ENCODE peak calls at places on chromosomes 16 and 17, in five cellular contexts. F is fibroblast of mammary gland, U is epithelial cell of esophagus, X is OCI-LY7, A is left lung. C is an unnamed sample.

GRCh38 chr17:6479626-6480324 is 35.5 kb downstream of the PIMREG start:
- DNase-seq in X (no peak), A (peak), F (no peak), U (no peak), C (peak)

GRCh38 chr16:80819988-80820387 is 15.6 kb upstream of the CDYL2 start:
- DNase-seq in F (no peak), X (no peak), A (no peak), U (no peak), C (no peak)

GRCh38 chr17:74713199-74713755 is 554 bp upstream of the CD300LF start:
- DNase-seq in X (no peak), F (no peak), A (no peak), U (no peak), C (no peak)

GRCh38 chr16:79677799-79678525 is 77.4 kb upstream of the MAF start:
- DNase-seq in A (no peak), U (peak), X (no peak), F (no peak), C (no peak)

GRCh38 chr17:4557626-4558310 is 2.6 kb upstream of the MYBBP1A start:
- DNase-seq in X (no peak), F (no peak), A (no peak), U (no peak), C (no peak)

GRCh38 chr16:30063893-30064745 is 1.4 kb upstream of the ALDOA start:
- DNase-seq in X (peak), F (peak), U (peak), A (peak), C (peak)

GRCh38 chr17:29593546-29594440 is 861 bp downstream of the ANKRD13B start:
- DNase-seq in X (peak), A (no peak), U (peak), F (no peak), C (peak)

GRCh38 chr17:28407130-28407973 is 1.3 kb upstream of the SLC46A1 start:
- DNase-seq in X (no peak), A (no peak), F (no peak), U (peak), C (no peak)

GRCh38 chr17:17749025-17749772 is 67.9 kb downstream of the RAI1 start:
- DNase-seq in U (no peak), F (no peak), X (peak), A (no peak), C (no peak)

GRCh38 chr17:81680150-81680549 is 3.4 kb downstream of the ARL16 start:
- DNase-seq in F (no peak), X (no peak), A (no peak), U (no peak), C (no peak)

DNA sequence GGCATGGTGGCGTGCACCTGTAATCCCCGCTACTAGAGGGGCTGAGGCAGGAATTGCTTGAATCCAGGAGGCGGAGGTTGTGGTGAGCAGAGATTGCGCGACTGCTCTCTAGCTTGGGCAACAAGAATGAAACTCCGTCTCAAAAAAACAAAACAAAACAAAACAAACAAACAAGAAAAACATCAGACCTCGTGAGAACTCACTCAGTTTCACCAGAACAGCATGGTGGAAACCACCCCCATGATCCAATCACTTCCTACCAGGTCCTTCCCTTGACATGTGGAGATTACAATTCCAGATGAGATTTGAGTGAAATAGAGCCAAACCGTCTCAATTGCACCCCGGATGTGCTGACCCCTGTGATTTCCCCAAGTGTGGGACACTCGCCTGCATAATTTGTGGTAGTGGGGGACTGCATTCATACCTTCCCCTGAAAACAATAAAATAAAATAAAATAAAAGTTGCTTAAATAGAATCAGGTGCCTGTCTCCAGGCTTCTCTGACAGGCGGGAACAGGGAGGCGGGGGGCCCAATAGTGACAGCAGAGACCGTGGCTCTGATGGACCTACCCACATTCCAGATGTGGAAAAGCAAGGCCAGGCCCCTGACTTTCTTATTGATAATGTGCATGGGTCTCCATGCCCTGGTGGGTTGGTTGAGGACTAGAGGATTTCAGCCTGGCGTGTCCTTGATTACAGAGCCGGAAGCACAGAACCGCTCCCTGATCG is 13.1 kb downstream of the ZSCAN10 start:
- DNase-seq in A (no peak), F (no peak), U (no peak), X (no peak), C (no peak)
- H3K4me3 ChIP-seq in A (peak), F (no peak), U (no peak), X (no peak), C (no peak)

GRCh38 chr17:50026901-50027638 is 28.8 kb upstream of the ITGA3 start:
- DNase-seq in U (peak), X (peak), A (peak), F (peak), C (peak)
- H3K4me3 ChIP-seq in U (peak), X (no peak), A (peak), F (peak), C (peak)

DNA sequence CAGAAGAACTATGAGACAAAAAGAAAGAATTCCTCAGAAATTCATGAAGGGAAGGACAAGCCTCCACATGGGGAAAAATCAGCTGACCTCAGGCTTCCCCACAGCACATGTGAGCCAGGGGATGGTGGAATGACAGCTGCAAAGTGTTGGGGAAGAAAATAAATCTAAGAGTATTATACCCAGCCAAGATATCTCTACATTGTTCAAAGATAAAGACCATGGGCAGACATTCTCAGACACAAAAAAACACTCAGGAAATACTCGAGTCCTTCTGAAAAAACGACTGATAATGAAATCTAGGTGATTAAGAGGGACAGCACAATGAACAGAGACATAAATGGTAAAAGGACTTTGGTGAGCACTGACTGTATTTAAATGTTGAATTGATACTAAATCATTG is 3.9 kb downstream of the RAB40B start:
- DNase-seq in F (no peak), X (no peak), A (no peak), U (no peak), C (no peak)
- H3K4me3 ChIP-seq in F (no peak), X (no peak), A (no peak), U (no peak), C (no peak)

DNA sequence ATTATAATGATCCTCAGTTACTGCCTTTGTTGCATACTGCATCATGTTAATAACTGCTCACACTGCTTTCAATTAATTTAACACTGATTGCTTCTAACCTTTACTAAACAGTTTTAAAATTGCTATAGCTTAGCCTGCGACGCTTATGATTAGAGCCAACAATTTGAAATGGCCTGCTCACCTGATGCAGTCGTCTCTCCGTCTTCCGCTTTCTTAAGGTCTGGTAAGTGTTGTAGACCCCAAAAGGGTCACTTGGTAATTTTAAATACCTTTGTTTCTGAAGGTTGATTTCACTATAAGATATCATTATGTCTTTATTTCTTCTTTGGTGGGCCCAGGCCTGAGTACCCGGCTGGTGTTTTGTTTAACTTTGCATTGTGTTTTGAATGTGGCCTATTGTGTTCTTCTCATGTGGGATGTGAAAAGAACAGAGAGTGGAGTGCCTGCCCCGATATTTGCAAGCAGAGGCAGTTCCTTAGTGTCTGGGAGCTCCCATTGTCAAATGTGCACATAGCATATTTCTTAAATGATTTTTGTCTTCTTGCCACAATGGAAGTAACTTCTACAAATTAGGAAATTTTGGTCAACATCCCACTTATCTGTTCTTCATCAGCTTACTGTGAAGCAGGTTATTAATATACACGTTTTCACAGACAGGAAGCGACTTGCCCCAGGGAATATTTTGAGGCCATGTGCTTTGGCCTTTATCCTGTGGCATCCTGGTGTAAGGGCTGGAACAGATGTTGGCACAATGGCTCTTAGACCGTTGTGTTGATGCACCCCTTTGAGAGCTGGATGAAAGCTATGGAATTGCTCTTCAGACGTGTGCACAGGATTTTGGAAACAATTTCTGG is 2.9 kb downstream of the PHKB start:
- DNase-seq in X (peak), U (no peak), A (no peak), F (no peak), C (no peak)
- H3K4me3 ChIP-seq in X (peak), U (no peak), A (no peak), F (no peak), C (no peak)

GRCh38 chr16:72956124-72957064 is 91.5 kb downstream of the ZFHX3 start:
- DNase-seq in A (no peak), F (no peak), X (no peak), U (no peak), C (no peak)
- H3K4me3 ChIP-seq in A (no peak), F (no peak), X (no peak), U (no peak), C (no peak)

DNA sequence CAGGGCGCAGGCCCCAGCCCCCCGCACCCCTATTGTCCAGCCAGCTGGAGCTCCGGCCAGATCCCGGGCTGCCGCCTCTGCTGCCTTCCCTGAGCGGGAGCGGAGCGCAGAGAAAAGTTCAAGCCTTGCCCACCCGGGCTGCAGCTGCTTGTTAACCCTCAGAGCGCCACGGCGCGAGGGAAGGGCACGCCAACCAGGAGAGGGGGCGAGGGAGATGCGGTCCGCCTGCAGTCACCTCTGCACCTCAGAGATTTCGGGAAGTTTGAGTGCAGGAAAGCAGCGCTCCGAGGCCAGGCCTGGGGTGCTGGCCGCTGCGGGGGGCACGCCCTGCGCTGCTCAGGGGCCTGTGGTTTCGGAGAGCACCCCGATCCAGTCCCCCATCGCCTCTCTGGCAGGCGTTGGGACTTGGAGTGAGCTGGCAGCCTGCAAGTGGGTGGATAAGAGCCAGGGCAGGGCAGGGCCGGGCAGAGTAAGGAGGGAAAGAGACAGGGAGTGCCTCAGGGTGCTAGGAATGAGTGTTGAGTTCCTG is 1.1 kb downstream of the CDH13 start:
- DNase-seq in A (peak), F (no peak), X (no peak), U (peak), C (no peak)
- H3K4me3 ChIP-seq in A (peak), F (peak), X (no peak), U (peak), C (peak)